ENCODE peak calls at places on chromosomes 7 and 10, in nine cellular contexts. F, U, Y, H, G, M, C, N and D are unnamed samples.

GRCh38 chr7:27187702-27188665 is 3.0 kb upstream of the HOXA11 start:
- DNase-seq in G (no peak), M (no peak), H (no peak), N (no peak), Y (no peak), U (no peak), C (no peak), F (no peak), D (no peak)

GRCh38 chr7:57220746-57221145 is 88.5 kb upstream of the ZNF479 start:
- DNase-seq in M (no peak), H (no peak), C (no peak), F (no peak), U (no peak), Y (no peak), N (no peak), G (no peak), D (no peak)

GRCh38 chr7:52719677-52720076 is 315.8 kb upstream of the POM121L12 start:
- DNase-seq in F (no peak), N (no peak), Y (no peak), U (no peak), M (no peak), H (no peak), G (no peak), C (no peak), D (no peak)

GRCh38 chr7:21256310-21256877 is 171.5 kb upstream of the SP4 start:
- DNase-seq in C (peak), U (peak), G (peak), F (peak), M (peak), N (no peak), H (peak), Y (no peak), D (no peak)

GRCh38 chr7:158110661-158111555 is 476.7 kb downstream of the PTPRN2 start:
- DNase-seq in N (no peak), H (peak), U (no peak), F (no peak), G (no peak), Y (no peak), M (no peak), C (no peak), D (no peak)

GRCh38 chr7:148230341-148230740 is 360.2 kb upstream of the C7orf33 start:
- DNase-seq in G (no peak), H (peak), Y (no peak), U (no peak), N (no peak), M (no peak), C (no peak), F (no peak), D (no peak)

GRCh38 chr7:100562195-100563099 is 11.3 kb downstream of the SAP25 start:
- DNase-seq in M (no peak), F (no peak), C (no peak), G (no peak), H (peak), Y (no peak), N (no peak), U (no peak), D (no peak)

GRCh38 chr7:26853788-26854393 is 10.5 kb downstream of the SKAP2 start:
- DNase-seq in G (no peak), M (no peak), C (no peak), F (peak), U (peak), N (no peak), Y (no peak), H (peak), D (no peak)

GRCh38 chr10:113305871-113306270 is 247.0 kb upstream of the HABP2 start:
- DNase-seq in C (no peak), M (no peak), N (no peak), F (peak), H (no peak), G (no peak), U (peak), Y (no peak), D (no peak)

GRCh38 chr7:151503902-151504714 is 15.6 kb downstream of the RHEB start:
- DNase-seq in M (no peak), U (peak), G (no peak), F (peak), Y (no peak), H (no peak), C (no peak), N (no peak), D (no peak)

GRCh38 chr7:5661941-5662340 is 119.5 kb downstream of the RNF216 start:
- DNase-seq in G (peak), U (no peak), H (peak), C (peak), M (no peak), N (no peak), F (no peak), Y (no peak), D (no peak)

GRCh38 chr10:118900617-118901016 is 128.9 kb upstream of the NANOS1 start:
- DNase-seq in N (no peak), Y (no peak), M (no peak), H (no peak), F (no peak), U (no peak), C (no peak), G (no peak), D (no peak)

GRCh38 chr7:44172803-44173424 is 16.3 kb downstream of the GCK start:
- DNase-seq in U (peak), M (no peak), H (no peak), G (no peak), F (no peak), N (peak), C (no peak), Y (no peak), D (no peak)

GRCh38 chr7:81014266-81014665 is 95.4 kb upstream of the SEMA3C start:
- DNase-seq in C (no peak), H (no peak), M (no peak), N (no peak), Y (no peak), F (peak), G (no peak), U (peak), D (no peak)

DNA sequence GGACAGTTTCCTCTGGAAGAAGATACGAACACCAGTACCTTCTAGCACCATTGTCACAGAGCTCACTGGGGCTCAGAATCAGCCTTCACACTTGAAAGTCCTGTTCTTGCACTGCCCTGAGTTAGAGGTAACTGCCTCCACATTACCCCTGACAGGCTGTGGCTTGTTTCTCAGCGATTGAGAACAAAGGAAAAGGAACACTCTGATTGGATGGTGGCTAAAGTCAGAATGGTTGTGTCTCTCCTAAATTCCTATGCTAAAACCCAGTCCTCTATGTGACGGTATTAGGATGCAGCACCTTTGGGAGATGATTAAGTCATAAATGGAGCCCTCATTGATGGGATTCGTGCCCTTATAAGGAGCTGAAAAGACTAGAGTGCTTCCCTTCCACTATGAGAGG is 38.8 kb upstream of the DGKI start:
- DNase-seq in N (no peak), G (no peak), U (peak), F (no peak), H (no peak), M (no peak), Y (no peak), C (no peak), D (no peak)
- TF ChIP-seq CTCF in N (no peak), G (no peak), U (no peak), F (no peak), H (no peak), M (no peak), Y (no peak), C (no peak), D (no peak)

GRCh38 chr10:6406220-6407033 is 173.6 kb downstream of the PRKCQ start:
- DNase-seq in F (peak), N (no peak), G (peak), C (no peak), U (peak), M (no peak), H (peak), Y (no peak), D (peak)

GRCh38 chr10:6410830-6411229 is 169.2 kb downstream of the PRKCQ start:
- DNase-seq in F (no peak), H (no peak), G (no peak), Y (no peak), M (no peak), C (no peak), U (no peak), N (no peak), D (no peak)

GRCh38 chr10:6409982-6410694 is 169.9 kb downstream of the PRKCQ start:
- DNase-seq in N (no peak), Y (no peak), C (no peak), M (peak), U (peak), F (peak), G (no peak), H (peak), D (peak)

GRCh38 chr10:6407034-6407721 is 172.9 kb downstream of the PRKCQ start:
- DNase-seq in N (no peak), M (no peak), H (no peak), U (no peak), Y (no peak), F (no peak), G (no peak), C (no peak), D (no peak)

DNA sequence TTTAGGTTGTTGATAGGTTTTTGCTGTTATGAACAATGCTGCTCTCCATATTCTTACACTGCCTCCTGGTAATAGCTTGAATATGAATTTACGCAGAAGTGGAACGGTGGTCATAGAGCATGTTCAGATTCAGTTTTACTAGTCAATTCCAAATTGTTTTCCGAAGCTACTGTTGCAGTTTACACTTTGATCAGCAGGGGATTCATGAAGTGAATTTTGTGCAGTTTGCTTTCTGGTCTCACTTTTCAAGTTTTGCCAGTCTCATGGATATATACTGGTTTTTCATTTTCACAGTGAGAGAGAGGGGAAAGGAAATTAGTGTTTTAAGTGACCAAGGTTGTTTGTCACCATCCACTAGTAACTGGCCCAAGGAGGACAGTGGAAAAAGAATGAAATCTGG is 171.3 kb downstream of the PRKCQ start:
- DNase-seq in N (no peak), M (no peak), C (no peak), H (no peak), U (no peak), F (no peak), G (no peak), Y (no peak), D (peak)
- TF ChIP-seq CTCF in N (peak), M (no peak), C (peak), H (peak), U (peak), F (peak), G (no peak), Y (no peak), D (no peak)

DNA sequence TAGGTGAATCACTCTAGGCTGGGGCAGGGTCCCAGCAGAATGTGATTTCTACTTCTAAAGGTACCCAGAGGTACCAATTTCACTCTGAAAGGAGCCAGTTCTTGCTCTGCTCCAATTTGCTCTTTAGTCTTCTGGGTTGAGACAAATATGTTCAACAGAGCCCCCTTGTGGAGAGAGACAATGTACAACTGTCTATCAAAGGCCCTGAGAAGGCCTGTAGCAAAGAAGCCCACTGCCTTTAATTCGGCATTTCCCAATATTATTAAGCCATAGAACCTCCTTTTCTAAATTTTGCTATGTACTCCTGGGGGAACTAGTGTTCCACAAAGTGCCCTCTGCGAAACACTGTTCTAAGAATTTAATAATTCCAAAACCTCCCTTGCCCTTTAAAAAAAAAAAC is 161.0 kb upstream of the BMPER start:
- DNase-seq in F (peak), Y (no peak), C (peak), N (no peak), M (no peak), H (no peak), U (peak), G (peak), D (no peak)
- TF ChIP-seq CTCF in F (peak), Y (peak), C (peak), N (peak), M (peak), H (peak), U (peak), G (no peak), D (no peak)

GRCh38 chr7:107441576-107442422 is 28.1 kb upstream of the GPR22 start:
- DNase-seq in F (peak), H (no peak), U (no peak), Y (no peak), N (no peak), C (no peak), G (no peak), M (no peak), D (no peak)
- TF ChIP-seq CTCF in F (no peak), H (no peak), U (no peak), Y (no peak), N (no peak), C (no peak), G (no peak), M (no peak), D (no peak)

GRCh38 chr10:75037171-75038153 is 74.0 kb upstream of the SAMD8 start:
- DNase-seq in U (no peak), M (no peak), G (no peak), F (no peak), H (no peak), Y (no peak), N (no peak), C (no peak), D (no peak)
- TF ChIP-seq CTCF in U (no peak), M (no peak), G (no peak), F (no peak), H (no peak), Y (no peak), N (no peak), C (no peak), D (no peak)

GRCh38 chr7:97317575-97317974 is 200.1 kb downstream of the SDHAF3 start:
- DNase-seq in G (no peak), F (no peak), U (no peak), H (no peak), C (no peak), Y (no peak), N (no peak), M (no peak), D (no peak)
- TF ChIP-seq CTCF in G (no peak), F (no peak), U (no peak), H (no peak), C (no peak), Y (no peak), N (no peak), M (no peak), D (no peak)

GRCh38 chr10:104351919-104352318 is 1.7 kb upstream of the CFAP58 start:
- DNase-seq in G (no peak), Y (no peak), U (no peak), F (peak), C (no peak), H (no peak), M (no peak), N (no peak), D (no peak)

GRCh38 chr10:104351067-104351681 is 2.5 kb upstream of the CFAP58 start:
- DNase-seq in U (peak), G (no peak), F (peak), N (no peak), H (no peak), C (no peak), Y (no peak), M (no peak), D (no peak)

GRCh38 chr10:104348601-104349000 is 5.0 kb upstream of the CFAP58 start:
- DNase-seq in Y (no peak), C (no peak), N (no peak), M (no peak), G (no peak), U (no peak), H (no peak), F (no peak), D (no peak)

GRCh38 chr10:104349623-104350142 is 4.0 kb upstream of the CFAP58 start:
- DNase-seq in G (peak), F (peak), U (peak), N (no peak), M (no peak), Y (no peak), H (no peak), C (no peak), D (no peak)

GRCh38 chr10:104350146-104350635 is 3.4 kb upstream of the CFAP58 start:
- DNase-seq in Y (no peak), F (peak), H (peak), C (no peak), U (peak), G (peak), N (no peak), M (peak), D (no peak)
- TF ChIP-seq CTCF in Y (peak), F (peak), H (peak), C (peak), U (peak), G (no peak), N (peak), M (peak), D (peak)

GRCh38 chr10:69253171-69253570 is 25.1 kb upstream of the HK1 start:
- DNase-seq in H (peak), C (no peak), N (no peak), G (no peak), M (no peak), U (no peak), Y (no peak), F (no peak), D (no peak)

GRCh38 chr10:69248117-69248730 is 28.1 kb downstream of the HKDC1 start:
- DNase-seq in M (no peak), G (no peak), N (no peak), Y (no peak), H (no peak), C (no peak), U (no peak), F (no peak), D (no peak)

GRCh38 chr10:69247313-69247710 is 27.2 kb downstream of the HKDC1 start:
- DNase-seq in M (no peak), N (no peak), U (no peak), H (no peak), G (no peak), C (no peak), Y (no peak), F (no peak), D (no peak)

GRCh38 chr10:69246581-69247312 is 26.6 kb downstream of the HKDC1 start:
- DNase-seq in N (no peak), H (no peak), Y (no peak), G (no peak), F (no peak), U (no peak), M (no peak), C (no peak), D (no peak)

GRCh38 chr10:69250041-69250440 is 28.3 kb upstream of the HK1 start:
- DNase-seq in M (no peak), C (no peak), F (no peak), U (no peak), G (no peak), Y (no peak), N (no peak), H (no peak), D (no peak)
- TF ChIP-seq CTCF in M (no peak), C (no peak), F (no peak), U (no peak), G (no peak), Y (no peak), N (no peak), H (no peak), D (no peak)

DNA sequence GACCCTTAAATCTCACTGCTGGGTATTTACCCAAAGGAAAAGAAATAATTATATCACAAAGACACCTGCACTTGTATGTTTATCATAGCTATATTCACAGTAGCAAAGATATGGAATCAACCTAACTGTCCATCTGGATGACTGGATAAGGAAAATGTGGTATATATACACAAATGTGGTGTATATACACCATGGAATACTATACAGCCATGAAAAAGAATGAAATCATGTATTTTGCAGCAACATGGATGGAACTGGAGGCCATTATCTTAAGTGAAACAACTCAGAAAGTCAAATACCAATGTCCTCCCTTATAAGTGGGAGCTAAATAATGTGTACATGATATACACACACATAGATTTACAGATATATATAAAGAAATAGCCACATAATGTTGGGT is 168.2 kb downstream of the SH2D4B start:
- DNase-seq in N (no peak), G (no peak), C (no peak), F (no peak), M (no peak), U (no peak), Y (no peak), H (no peak), D (no peak)
- TF ChIP-seq CTCF in N (no peak), G (no peak), C (no peak), F (no peak), M (no peak), U (no peak), Y (no peak), H (no peak), D (no peak)